ENCODE peak calls at places on chromosome 9, in four cellular contexts. V, H, B and C are unnamed samples.

GRCh38 chr9:5670079-5670478 is 41.2 kb downstream of the RIC1 start:
- DNase-seq in B (no peak), H (no peak), V (no peak), C (no peak)

GRCh38 chr9:95111716-95112115 is 205.8 kb downstream of the FANCC start:
- DNase-seq in V (no peak), B (no peak), H (no peak), C (no peak)

GRCh38 chr9:132241840-132242620 is 80.2 kb downstream of the NTNG2 start:
- DNase-seq in V (no peak), H (no peak), B (peak), C (no peak)

GRCh38 chr9:96342553-96343245 is 40.7 kb upstream of the HSD17B3 start:
- DNase-seq in V (no peak), B (no peak), H (no peak), C (no peak)

GRCh38 chr9:86483496-86483895 is 129.3 kb upstream of the TUT7 start:
- DNase-seq in H (no peak), B (no peak), V (no peak), C (no peak)

GRCh38 chr9:128419061-128419925 is 1.4 kb upstream of the CERCAM start:
- DNase-seq in V (no peak), H (no peak), B (peak), C (peak)

GRCh38 chr9:98999152-98999525 is 55.4 kb downstream of the COL15A1 start:
- DNase-seq in V (no peak), H (no peak), B (no peak), C (no peak)

GRCh38 chr9:86706391-86706790 is 240.9 kb downstream of the GAS1 start:
- DNase-seq in V (no peak), H (no peak), B (no peak), C (no peak)

GRCh38 chr9:3191715-3192114 is 334.1 kb downstream of the RFX3 start:
- DNase-seq in H (no peak), B (no peak), V (no peak), C (no peak)

GRCh38 chr9:70569070-70569772 is 154.8 kb upstream of the KLF9 start:
- DNase-seq in V (no peak), H (no peak), B (no peak), C (no peak)

GRCh38 chr9:74645007-74645639 is 148.0 kb downstream of the RORB start:
- DNase-seq in H (no peak), V (no peak), B (peak), C (no peak)

GRCh38 chr9:93098236-93098946 is 2.4 kb downstream of the CARD19 start:
- DNase-seq in B (no peak), V (no peak), H (no peak), C (peak)

GRCh38 chr9:32463500-32463899 is 62.5 kb downstream of the RIGI start:
- DNase-seq in V (no peak), B (no peak), H (no peak), C (no peak)

GRCh38 chr9:20623021-20623747 is 885 bp upstream of the MLLT3 start:
- DNase-seq in B (no peak), H (no peak), V (no peak), C (no peak)

GRCh38 chr9:219670-220365 is 5.2 kb downstream of the DOCK8 start:
- DNase-seq in B (no peak), V (no peak), H (no peak), C (no peak)

GRCh38 chr9:127176631-127177030 is 54.2 kb upstream of the ANGPTL2 start:
- DNase-seq in B (no peak), H (no peak), V (no peak), C (no peak)

GRCh38 chr9:127175764-127176163 is 53.3 kb upstream of the ANGPTL2 start:
- DNase-seq in V (no peak), B (no peak), H (no peak), C (no peak)

GRCh38 chr9:127177221-127177620 is 54.8 kb upstream of the ANGPTL2 start:
- DNase-seq in H (no peak), B (no peak), V (no peak), C (no peak)

GRCh38 chr9:127174386-127175318 is 52.2 kb upstream of the ANGPTL2 start:
- DNase-seq in H (no peak), B (no peak), V (no peak), C (no peak)

GRCh38 chr9:127175319-127175715 is 52.9 kb upstream of the ANGPTL2 start:
- DNase-seq in H (no peak), B (no peak), V (no peak), C (no peak)
- TF ChIP-seq JUND in H (no peak), B (no peak), V (no peak), C (no peak)

DNA sequence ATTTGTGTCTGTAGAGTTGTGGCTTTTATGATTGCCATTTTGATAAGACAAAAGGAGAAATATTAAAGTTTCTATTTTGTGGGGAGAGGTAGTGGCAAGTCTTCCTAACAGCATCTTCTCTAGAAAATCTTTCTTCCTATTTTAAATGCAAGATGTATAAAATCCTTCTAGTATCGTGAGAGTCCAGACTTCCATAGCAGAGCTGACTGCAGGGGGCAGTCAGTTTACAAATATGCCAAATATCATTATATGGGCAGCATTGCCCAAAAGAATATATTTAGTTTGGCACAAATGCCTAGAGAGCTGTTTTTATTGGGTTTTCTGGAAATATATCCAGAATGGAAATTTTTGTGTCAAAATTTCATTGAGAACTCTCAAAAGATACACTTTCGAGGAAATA is 82.1 kb upstream of the ALDH1A1 start:
- DNase-seq in V (no peak), B (no peak), H (no peak), C (no peak)
- TF ChIP-seq JUND in V (no peak), B (no peak), H (no peak), C (no peak)

DNA sequence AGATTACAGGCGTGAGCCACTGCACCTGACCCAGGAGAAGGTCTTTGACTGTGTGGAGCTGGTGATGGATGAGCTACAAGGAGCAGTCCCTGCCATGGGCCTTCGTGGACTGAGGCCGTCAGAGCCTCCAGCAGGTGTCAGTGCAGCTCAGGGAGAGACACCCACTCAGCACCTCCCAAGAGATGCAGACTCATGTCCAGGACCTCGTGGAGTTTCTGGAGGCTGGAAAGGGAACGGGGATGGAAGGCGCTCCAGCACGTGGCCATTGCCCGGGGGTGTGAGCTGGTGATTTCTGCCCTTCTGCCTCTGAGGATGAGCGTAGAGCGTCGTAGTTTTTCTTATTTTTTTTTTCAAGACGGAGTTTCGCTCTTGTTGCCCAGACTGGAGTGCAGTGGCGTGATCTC is 9.5 kb downstream of the TOR4A start:
- DNase-seq in V (no peak), H (no peak), B (peak), C (peak)
- TF ChIP-seq JUND in V (no peak), H (no peak), B (no peak), C (no peak)

GRCh38 chr9:134286513-134287245 is 39.6 kb upstream of the RXRA start:
- DNase-seq in B (no peak), V (no peak), H (no peak), C (peak)
- TF ChIP-seq JUND in B (no peak), V (no peak), H (no peak), C (no peak)